ENCODE peak calls at places on chromosomes 4 and X, in four cellular contexts. P is AG10803, R is AG09319, B is GM12878. T is an unnamed sample.

GRCh38 chr4:99790796-99791617 is 25.6 kb upstream of the DAPP1 start:
- DNase-seq in R (no peak), B (no peak), P (no peak), T (no peak)

GRCh38 chr4:185700048-185700447 is 111.9 kb downstream of the SORBS2 start:
- DNase-seq in R (no peak), P (peak), B (no peak), T (no peak)

GRCh38 chr4:174522183-174523002 is at the start of gene HPGD:
- DNase-seq in B (no peak), R (no peak), P (no peak), T (peak)

GRCh38 chr4:37780444-37781133 is 45.9 kb upstream of the PGM2 start:
- DNase-seq in R (no peak), B (no peak), P (peak), T (no peak)

GRCh38 chr4:17517664-17518063 is 2.7 kb downstream of the CLRN2 start:
- DNase-seq in B (no peak), R (no peak), P (no peak), T (no peak)

GRCh38 chrX:39152106-39152649 is 350.9 kb downstream of the MID1IP1 start:
- DNase-seq in B (no peak), R (no peak), P (no peak), T (peak)

GRCh38 chrX:15930585-15930984 is 76.0 kb upstream of the AP1S2 start:
- DNase-seq in P (peak), R (peak), B (peak), T (peak)

GRCh38 chrX:12949927-12950656 is 24.8 kb upstream of the TMSB4X start:
- DNase-seq in B (peak), P (peak), R (peak), T (peak)

GRCh38 chr4:147723316-147723715 is 8.6 kb upstream of the ARHGAP10 start:
- DNase-seq in P (peak), B (no peak), R (no peak), T (no peak)

GRCh38 chrX:136863826-136864225 is 16.7 kb downstream of the RBMX start:
- DNase-seq in R (no peak), B (no peak), P (no peak), T (no peak)

GRCh38 chrX:70479970-70480659 is 35.5 kb downstream of the DLG3 start:
- DNase-seq in B (no peak), R (no peak), P (no peak), T (no peak)

GRCh38 chr4:164526916-164527315 is 227.0 kb upstream of the SMIM31 start:
- DNase-seq in B (no peak), P (no peak), R (no peak), T (no peak)

GRCh38 chrX:24026403-24026801 is 584 bp downstream of the KLHL15 start:
- DNase-seq in P (no peak), R (no peak), B (no peak), T (no peak)

GRCh38 chr4:23135792-23136645 is 443.3 kb downstream of the GBA3 start:
- DNase-seq in P (peak), R (peak), B (no peak), T (peak)

GRCh38 chr4:27094785-27095184 is 234.1 kb downstream of the STIM2 start:
- DNase-seq in R (no peak), B (no peak), P (no peak), T (no peak)

GRCh38 chrX:13067842-13068241 is 23.4 kb upstream of the FAM9C start:
- DNase-seq in B (no peak), R (no peak), P (no peak), T (no peak)

GRCh38 chr4:110610940-110611785 is 11.7 kb downstream of the PITX2 start:
- DNase-seq in R (no peak), B (no peak), P (no peak), T (no peak)

GRCh38 chr4:140102406-140102805 is 51.6 kb downstream of the MAML3 start:
- DNase-seq in R (no peak), P (no peak), B (no peak), T (no peak)

GRCh38 chr4:86453044-86453501 is 93.2 kb upstream of the MAPK10 start:
- DNase-seq in P (no peak), B (no peak), R (no peak), T (no peak)

GRCh38 chr4:20395160-20395773 is 143.6 kb downstream of the SLIT2 start:
- DNase-seq in B (no peak), P (peak), R (no peak), T (peak)
- TF ChIP-seq CTCF in B (peak), P (peak), R (peak), T (peak)

GRCh38 chrX:155774387-155774786 is 106.8 kb upstream of the VAMP7 start:
- DNase-seq in B (no peak), R (no peak), P (no peak), T (no peak)

GRCh38 chrX:155778844-155779553 is 102.1 kb upstream of the VAMP7 start:
- DNase-seq in P (no peak), R (no peak), B (no peak), T (no peak)

DNA sequence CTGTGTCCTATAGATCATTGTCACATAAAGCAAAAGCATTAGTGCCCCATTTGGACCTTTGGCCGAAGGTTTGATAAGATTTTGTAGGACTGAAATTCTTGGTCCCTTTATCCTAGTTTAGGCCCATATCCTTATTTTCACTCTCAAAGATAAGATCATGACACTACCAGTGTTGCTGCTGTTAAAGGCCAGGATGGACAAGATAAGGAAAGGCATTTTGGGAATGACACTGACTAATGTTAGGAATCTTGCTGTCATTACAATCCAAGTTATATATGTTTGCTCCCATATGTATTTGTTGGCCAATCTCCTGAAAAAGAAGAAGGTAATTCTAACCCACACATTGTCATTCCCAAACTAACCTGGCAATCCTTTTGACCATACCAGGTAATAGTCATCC is 101.3 kb upstream of the VAMP7 start:
- DNase-seq in R (no peak), P (no peak), B (no peak), T (no peak)
- TF ChIP-seq CTCF in R (no peak), P (no peak), B (no peak), T (no peak)

GRCh38 chr4:134345249-134345648 is 143.7 kb upstream of the PABPC4L start:
- DNase-seq in R (no peak), P (no peak), B (no peak), T (no peak)

GRCh38 chr4:134343661-134344060 is 142.1 kb upstream of the PABPC4L start:
- DNase-seq in B (no peak), P (no peak), R (no peak), T (no peak)
- TF ChIP-seq CTCF in B (no peak), P (no peak), R (no peak), T (no peak)

DNA sequence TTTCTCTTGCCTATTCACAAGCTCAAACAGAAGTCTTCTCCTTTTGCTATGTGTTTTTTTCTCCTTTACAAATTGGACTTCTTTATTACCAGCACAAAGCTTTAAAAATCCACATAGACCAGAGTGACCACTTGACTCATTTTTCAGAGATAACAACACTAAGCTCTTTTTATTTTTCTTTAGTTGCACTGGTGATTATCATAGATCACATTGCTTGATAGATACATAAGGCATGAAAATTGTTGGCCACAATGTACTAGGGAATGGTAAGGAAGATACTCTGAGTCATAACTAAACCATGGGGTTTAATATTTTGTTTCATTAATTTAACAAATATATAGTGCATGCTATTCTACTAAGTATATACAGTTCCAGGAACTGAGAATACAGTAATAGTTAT is 159.0 kb downstream of the GASK1B start:
- DNase-seq in R (no peak), B (no peak), P (peak), T (no peak)
- TF ChIP-seq CTCF in R (no peak), B (no peak), P (no peak), T (no peak)

GRCh38 chr4:72494156-72494555 is 74.9 kb downstream of the ADAMTS3 start:
- DNase-seq in B (no peak), R (no peak), P (no peak), T (no peak)

GRCh38 chr4:72500214-72500613 is 68.8 kb downstream of the ADAMTS3 start:
- DNase-seq in P (no peak), B (no peak), R (no peak), T (no peak)

DNA sequence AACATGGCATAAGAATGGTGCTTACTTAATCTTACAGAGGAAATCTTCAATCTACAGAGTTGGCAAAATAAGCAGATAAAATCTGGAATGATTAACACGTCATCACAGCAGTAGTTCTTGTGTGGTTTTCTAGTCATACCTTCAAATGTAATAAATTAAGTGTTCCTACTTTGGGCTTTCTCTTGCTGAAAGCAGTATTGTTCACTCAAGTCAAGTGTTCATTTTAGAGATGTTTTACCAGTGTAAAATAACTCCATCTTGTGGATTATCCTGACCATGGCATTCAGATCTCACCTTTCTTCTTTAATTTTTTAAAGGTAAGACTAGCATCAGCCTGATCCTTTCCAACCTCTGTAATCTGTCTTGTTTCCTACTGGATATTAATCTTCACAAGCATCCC is 72.9 kb downstream of the ADAMTS3 start:
- DNase-seq in P (peak), B (no peak), R (no peak), T (no peak)
- TF ChIP-seq CTCF in P (peak), B (no peak), R (peak), T (no peak)